ENCODE peak calls at places on chromosome 14, in four cellular contexts. A, B, M and H are unnamed samples.
A peak's percentile ranks its signal among the peaks of the same experiment; 100 is the strongest.

GRCh38 chr14:51260225-51260624 is 20.2 kb downstream of the TMX1 start:
- DNase-seq in A (no peak), B (no peak), M (no peak), H (no peak)

GRCh38 chr14:55382483-55382882 is 29.1 kb downstream of the ATG14 start:
- DNase-seq in B (no peak), M (no peak), A (no peak), H (no peak)

GRCh38 chr14:95609398-95609990 is 74.6 kb downstream of the GLRX5 start:
- DNase-seq in M (peak; percentile 63), B (peak; percentile 39), A (peak; percentile 14), H (peak; percentile 25)

GRCh38 chr14:86481105-86481504 is 951.2 kb downstream of the FLRT2 start:
- DNase-seq in B (no peak), M (no peak), A (no peak), H (no peak)

GRCh38 chr14:96940009-96940408 is 142.8 kb downstream of the VRK1 start:
- DNase-seq in A (peak; percentile 57), M (no peak), B (peak; percentile 16), H (no peak)

GRCh38 chr14:98704441-98704840 is 567.6 kb downstream of the BCL11B start:
- DNase-seq in M (no peak), A (no peak), B (no peak), H (no peak)

GRCh38 chr14:79514700-79515099 is 696.6 kb downstream of the DIO2 start:
- DNase-seq in M (no peak), B (no peak), A (no peak), H (no peak)

GRCh38 chr14:73295198-73295796 is 58.0 kb downstream of the PAPLN start:
- DNase-seq in M (peak; percentile 58), B (peak; percentile 27), A (peak; percentile 10), H (no peak)

DNA sequence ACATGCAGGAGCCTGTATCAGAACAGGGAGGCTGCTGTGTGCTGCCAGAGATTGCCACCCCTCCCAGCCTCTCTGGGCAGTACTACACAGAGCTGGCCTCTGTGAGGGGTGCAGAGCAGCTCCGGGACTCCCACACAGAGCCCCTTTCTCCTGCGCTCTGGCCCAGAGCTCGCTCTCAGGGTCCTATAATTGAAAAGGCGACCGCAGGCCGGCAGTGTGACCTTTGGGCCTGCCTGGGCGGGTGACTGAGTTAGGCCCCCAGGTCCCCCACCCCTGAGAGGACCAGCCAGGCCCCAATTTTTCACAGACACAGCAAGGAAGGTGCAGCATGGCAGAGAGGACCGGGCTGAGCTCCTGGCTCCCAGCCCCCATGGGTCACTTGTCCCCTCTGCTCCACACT is 136.4 kb downstream of the ZFP36L1 start:
- DNase-seq in A (no peak), M (no peak), B (no peak), H (no peak)
- TF ChIP-seq POLR2AphosphoS5 in A (no peak), M (no peak), B (no peak), H (no peak)

GRCh38 chr14:23562822-23563472 is 4.6 kb downstream of the AP1G2 start:
- DNase-seq in A (peak; percentile 29), M (peak; percentile 78), B (peak; percentile 74), H (no peak)
- TF ChIP-seq TAF1 in A (no peak), M (no peak), B (no peak), H (no peak)

GRCh38 chr14:23494223-23494622 is 24.7 kb downstream of the NGDN start:
- DNase-seq in A (no peak), B (peak; percentile 57), M (peak; percentile 34), H (no peak)
- TF ChIP-seq POLR2AphosphoS5 in A (no peak), B (no peak), M (no peak), H (no peak)

GRCh38 chr14:105317546-105317945 is 3.0 kb downstream of the PACS2 start:
- DNase-seq in B (no peak), M (peak; percentile 31), A (no peak), H (no peak)
- TF ChIP-seq TAF1 in B (no peak), M (no peak), A (no peak), H (no peak)

DNA sequence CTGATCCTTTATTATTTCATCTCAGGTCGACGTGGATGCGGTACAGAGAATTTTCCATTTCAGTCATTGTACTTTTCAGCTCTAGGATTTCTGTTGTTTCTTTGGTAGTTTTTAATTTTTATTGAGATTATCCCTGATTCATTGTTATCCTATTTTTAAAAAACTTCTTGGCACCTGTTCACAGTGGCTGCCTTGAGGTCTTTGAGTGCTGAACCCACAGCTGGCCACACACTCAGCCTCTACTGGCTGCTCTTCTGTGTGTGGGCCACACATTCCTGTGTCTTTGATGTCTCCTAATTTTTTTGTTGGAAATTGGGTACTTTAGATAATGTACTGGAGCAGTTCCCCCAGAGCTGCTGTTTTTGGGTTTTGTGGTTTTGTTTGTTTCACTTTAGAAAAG is 37.7 kb upstream of the ASPG start:
- DNase-seq in B (no peak), M (no peak), A (no peak), H (no peak)
- TF ChIP-seq POLR2AphosphoS5 in B (no peak), M (no peak), A (no peak), H (no peak)

DNA sequence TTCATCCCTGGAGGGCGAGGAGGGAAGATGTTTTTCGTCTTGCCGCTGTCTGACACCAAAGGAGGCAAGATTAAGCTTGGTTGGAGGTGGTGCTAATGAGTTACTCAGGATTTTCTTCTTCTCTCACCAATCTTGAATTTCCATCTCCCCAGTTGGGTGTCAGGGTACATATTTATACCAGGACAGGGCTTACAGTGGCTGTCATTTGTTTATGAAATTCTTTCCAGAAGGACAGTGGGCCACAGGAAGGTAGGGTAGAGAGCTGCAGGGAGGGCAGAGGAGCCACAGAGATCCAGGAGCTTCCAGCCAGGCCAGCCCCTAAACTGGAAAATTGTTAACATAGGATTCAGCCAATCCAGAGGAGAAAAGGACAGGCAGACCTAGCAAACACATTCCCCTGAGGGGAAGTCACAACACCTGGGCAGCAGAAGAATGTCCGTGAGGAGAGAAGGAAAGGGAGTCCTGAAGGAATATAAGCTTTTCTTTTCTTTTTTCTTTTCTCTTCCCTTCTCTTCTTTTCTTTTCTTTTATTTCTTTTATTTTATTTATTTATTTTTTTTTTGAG is 40.5 kb downstream of the IRF2BPL start:
- DNase-seq in B (no peak), M (no peak), A (no peak), H (no peak)
- TF ChIP-seq TAF1 in B (no peak), M (no peak), A (no peak), H (no peak)

DNA sequence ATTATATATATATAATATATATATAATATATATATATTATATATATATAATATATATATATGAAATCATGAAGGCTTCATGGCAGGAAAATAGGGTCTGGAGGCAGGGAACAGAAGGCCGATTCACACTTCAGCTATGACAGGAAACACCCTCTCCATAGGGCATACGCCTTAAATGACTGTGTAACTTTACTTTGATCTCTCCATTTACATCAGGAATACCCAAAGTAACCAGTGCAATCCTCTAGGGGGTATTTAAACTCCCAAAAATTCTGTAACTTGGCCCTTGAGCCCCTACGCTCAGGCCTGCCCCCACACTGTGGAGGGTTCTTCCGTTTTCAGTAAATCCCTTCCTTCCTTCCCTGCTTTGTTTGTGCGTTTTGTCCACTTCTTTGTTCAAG is 40.4 kb upstream of the PPP2R5C start:
- DNase-seq in A (no peak), M (no peak), B (no peak), H (no peak)
- TF ChIP-seq POLR2AphosphoS5 in A (no peak), M (no peak), B (no peak), H (no peak)

GRCh38 chr14:20719777-20720176 is 25.9 kb upstream of the EDDM3A start:
- DNase-seq in M (no peak), A (no peak), B (no peak), H (no peak)
- TF ChIP-seq TAF1 in M (no peak), A (no peak), B (no peak), H (no peak)